ENCODE peak calls at places on chromosomes 11 and 22, in ten cellular contexts. D is GM23248; Z is upper lobe of right lung; K is left lung; V is CD4-positive, CD25-positive, alpha-beta regulatory T cell; G is Peyer's patch; R is H9; F is DND-41; U is IMR-90; W is tibial nerve. J is an unnamed sample.

GRCh38 chr11:88886796-88887195 is 179.0 kb downstream of the GRM5 start:
- DNase-seq in D (peak; percentile 60), Z (no peak), K (no peak), V (peak; percentile 37), G (no peak), R (peak; percentile 43), F (peak; percentile 40), U (peak; percentile 46), W (no peak), J (no peak)

GRCh38 chr11:129374081-129374992 is 1.3 kb upstream of the BARX2 start:
- DNase-seq in D (peak; percentile 36), Z (no peak), K (peak; percentile 54), V (no peak), G (no peak), R (peak; percentile 46), F (no peak), U (no peak), W (no peak), J (no peak)

GRCh38 chr11:77153276-77154185 is 25.5 kb downstream of the MYO7A start:
- DNase-seq in D (no peak), Z (no peak), K (peak; percentile 48), V (no peak), G (no peak), R (no peak), F (no peak), U (no peak), W (no peak), J (no peak)

GRCh38 chr11:83845797-83846196 is 559.6 kb upstream of the CCDC90B start:
- DNase-seq in D (no peak), Z (no peak), K (no peak), V (no peak), G (no peak), R (no peak), F (no peak), U (no peak), W (no peak), J (no peak)

GRCh38 chr11:134047586-134047999 is 21.3 kb upstream of the JAM3 start:
- DNase-seq in D (peak; percentile 98), Z (peak; percentile 66), K (no peak), V (no peak), G (no peak), R (no peak), F (no peak), U (peak; percentile 90), W (peak; percentile 76), J (peak; percentile 81)

GRCh38 chr11:73187854-73188253 is 30.2 kb upstream of the P2RY2 start:
- DNase-seq in D (no peak), Z (no peak), K (no peak), V (no peak), G (no peak), R (peak; percentile 87), F (no peak), U (no peak), W (no peak), J (no peak)

GRCh38 chr11:5791165-5791564 is at the start of gene OR52N1:
- DNase-seq in D (no peak), Z (no peak), K (no peak), V (no peak), G (no peak), R (no peak), F (no peak), U (no peak), W (no peak), J (no peak)

GRCh38 chr11:45211732-45212131 is 65.3 kb downstream of the PRDM11 start:
- DNase-seq in D (no peak), Z (no peak), K (no peak), V (no peak), G (no peak), R (no peak), F (no peak), U (no peak), W (no peak), J (no peak)

GRCh38 chr11:124751391-124751740 is 689 bp downstream of the VSIG2 start:
- DNase-seq in D (no peak), Z (no peak), K (peak; percentile 75), V (no peak), G (no peak), R (peak; percentile 34), F (no peak), U (no peak), W (no peak), J (no peak)

GRCh38 chr11:14300661-14301304 is 58.2 kb downstream of the RRAS2 start:
- DNase-seq in D (peak; percentile 84), Z (no peak), K (no peak), V (peak; percentile 20), G (peak; percentile 45), R (peak; percentile 75), F (peak; percentile 71), U (peak; percentile 74), W (peak; percentile 17), J (no peak)

GRCh38 chr11:18721576-18722292 is 4.3 kb downstream of the IGSF22 start:
- DNase-seq in D (peak; percentile 49), Z (no peak), K (no peak), V (peak; percentile 55), G (peak; percentile 45), R (peak; percentile 80), F (peak; percentile 27), U (peak; percentile 34), W (no peak), J (no peak)

GRCh38 chr11:6333112-6333511 is 12.8 kb upstream of the CAVIN3 start:
- DNase-seq in D (no peak), Z (no peak), K (no peak), V (no peak), G (no peak), R (no peak), F (no peak), U (peak; percentile 46), W (no peak), J (no peak)

GRCh38 chr11:106395716-106396349 is 318.4 kb downstream of the AASDHPPT start:
- DNase-seq in D (no peak), Z (no peak), K (no peak), V (no peak), G (no peak), R (peak; percentile 53), F (no peak), U (no peak), W (no peak), J (no peak)

GRCh38 chr11:96311120-96311568 is 31.9 kb downstream of the MAML2 start:
- DNase-seq in D (peak; percentile 87), Z (no peak), K (no peak), V (no peak), G (no peak), R (no peak), F (no peak), U (peak; percentile 74), W (no peak), J (no peak)

GRCh38 chr22:30270841-30271240 is 4.2 kb upstream of the OSM start:
- DNase-seq in D (no peak), Z (peak; percentile 90), K (peak; percentile 96), V (no peak), G (no peak), R (no peak), F (no peak), U (peak; percentile 81), W (no peak), J (peak; percentile 70)

GRCh38 chr11:12377824-12378593 is 638 bp downstream of the PARVA start:
- DNase-seq in D (peak; percentile 93), Z (peak; percentile 91), K (peak; percentile 90), V (peak; percentile 11), G (no peak), R (peak; percentile 89), F (no peak), U (peak; percentile 71), W (peak; percentile 47), J (peak; percentile 74)

DNA sequence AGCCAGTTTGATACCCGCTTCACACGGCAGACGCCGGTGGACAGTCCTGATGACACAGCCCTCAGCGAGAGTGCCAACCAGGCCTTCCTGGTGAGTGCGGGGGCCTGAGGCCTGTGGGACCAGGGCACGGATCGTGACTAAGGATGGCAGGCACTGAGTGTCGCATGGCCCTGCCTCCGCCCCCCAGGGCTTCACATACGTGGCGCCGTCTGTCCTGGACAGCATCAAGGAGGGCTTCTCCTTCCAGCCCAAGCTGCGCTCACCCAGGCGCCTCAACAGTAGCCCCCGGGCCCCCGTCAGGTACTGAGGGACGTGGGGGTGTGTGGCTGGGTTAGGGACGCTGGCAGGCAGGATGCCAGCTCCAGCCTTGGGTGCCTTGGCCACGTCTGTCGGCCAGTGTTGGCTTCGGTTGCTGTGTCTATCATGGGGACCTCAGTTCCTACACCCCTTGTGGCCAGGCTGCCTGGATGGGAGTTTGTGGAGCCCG is 3.0 kb downstream of the PTPRCAP start:
- DNase-seq in D (no peak), Z (no peak), K (peak; percentile 76), V (no peak), G (no peak), R (no peak), F (no peak), U (no peak), W (no peak), J (no peak)
- H3K4me1 ChIP-seq in D (peaks cover 1% of the 10 kb centered on the region), Z (peaks cover 6% of the 10 kb centered on the region), K (peaks cover 1% of the 10 kb centered on the region), V (peaks cover 77% of the 10 kb centered on the region), G (peaks cover 41% of the 10 kb centered on the region), R (no peaks in the 10 kb centered on the region), F (peaks cover 85% of the 10 kb centered on the region), U (no peaks in the 10 kb centered on the region), W (peaks cover 31% of the 10 kb centered on the region), J (peaks cover 32% of the 10 kb centered on the region)

DNA sequence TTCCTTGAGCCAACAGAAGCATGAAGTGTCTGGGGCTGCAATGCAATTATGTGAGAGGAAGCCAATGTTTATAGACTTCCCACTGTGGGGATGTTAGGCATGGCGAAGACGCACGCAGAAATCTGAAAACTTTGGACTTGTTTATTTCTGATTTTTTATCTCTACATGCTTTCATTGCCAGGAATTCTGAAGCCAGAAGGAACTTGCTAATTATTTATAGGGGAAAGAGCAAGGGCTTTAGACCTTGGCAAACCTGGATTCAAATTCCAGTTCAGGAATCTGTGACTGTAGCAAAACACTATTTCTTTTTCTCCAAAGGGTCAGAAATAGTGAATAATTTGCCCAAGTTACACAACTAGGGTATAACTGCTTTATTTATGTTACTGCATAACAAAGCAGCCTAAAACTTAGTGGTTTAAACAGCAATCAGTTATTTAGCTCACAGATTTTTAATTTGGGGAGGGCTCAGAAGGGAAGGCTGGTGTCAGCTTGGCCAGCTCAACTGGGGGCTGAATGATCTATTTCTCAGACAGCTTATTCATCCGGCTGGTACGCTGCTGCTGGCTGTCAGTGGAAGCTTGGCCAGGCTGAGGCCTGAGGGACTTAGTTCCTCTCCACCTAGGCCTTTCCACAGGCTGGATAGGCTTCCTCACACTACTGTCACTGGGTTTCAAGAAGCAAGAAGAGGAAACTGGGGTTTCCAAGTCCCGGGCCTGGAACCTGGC is 1.9 kb upstream of the OR6Q1 start:
- DNase-seq in D (peak; percentile 56), Z (no peak), K (no peak), V (no peak), G (no peak), R (no peak), F (no peak), U (peak; percentile 90), W (no peak), J (no peak)
- H3K27ac ChIP-seq in D (peak overlapping the region; percentile 26), Z (no peak overlapping the region), K (peak overlapping the region; percentile 9), V (no peak overlapping the region), G (no peak overlapping the region), R (no peak overlapping the region), F (no peak overlapping the region), U (peak overlapping the region; percentile 99), W (no peak overlapping the region), J (peak overlapping the region; percentile 65)

GRCh38 chr11:94813436-94813720 is 45.2 kb downstream of the AMOTL1 start:
- DNase-seq in D (no peak), Z (no peak), K (no peak), V (no peak), G (no peak), R (no peak), F (no peak), U (no peak), W (no peak), J (no peak)
- H3K9me3 ChIP-seq in D (no peaks in the 10 kb centered on the region), Z (no peaks in the 10 kb centered on the region), K (peaks cover 4% of the 10 kb centered on the region), V (peaks cover 5% of the 10 kb centered on the region), G (no peaks in the 10 kb centered on the region), R (peaks cover 30% of the 10 kb centered on the region), F (peaks cover 14% of the 10 kb centered on the region), U (no peaks in the 10 kb centered on the region), W (no peaks in the 10 kb centered on the region), J (peaks cover 7% of the 10 kb centered on the region)

GRCh38 chr11:17613428-17613962 is 66.4 kb downstream of the OTOG start:
- DNase-seq in D (no peak), Z (no peak), K (no peak), V (no peak), G (no peak), R (no peak), F (no peak), U (no peak), W (no peak), J (no peak)
- H3K4me1 ChIP-seq in D (no peaks in the 10 kb centered on the region), Z (no peaks in the 10 kb centered on the region), K (no peaks in the 10 kb centered on the region), V (no peaks in the 10 kb centered on the region), G (no peaks in the 10 kb centered on the region), R (no peaks in the 10 kb centered on the region), F (no peaks in the 10 kb centered on the region), U (no peaks in the 10 kb centered on the region), W (no peaks in the 10 kb centered on the region), J (no peaks in the 10 kb centered on the region)

J was measured in left ventricle myocardium inferior.